ENCODE peak calls at places on chromosomes 2 and 18, in seven cellular contexts. One of them, this sample, is unnamed.

GRCh38 chr2:9247177-9247576 is 40.6 kb downstream of the ASAP2 start:
- DNase-seq in hepatic stellate cell: no peak
- DNase-seq in activated T-helper 9 cell treated with anti-CD3 and anti-CD28 coated beads, Interleukin-2, amount 50 U/mL, for 16 hours: no peak
- DNase-seq in GM10248: no peak
- DNase-seq in transverse colon: no peak
- DNase-seq in Calu3: no peak
- DNase-seq in naive thymus-derived CD4-positive, alpha-beta T cell: no peak
- DNase-seq in this sample: no peak

GRCh38 chr18:3411854-3412268 is 38.1 kb upstream of the TGIF1 start:
- DNase-seq in Calu3: peak
- DNase-seq in naive thymus-derived CD4-positive, alpha-beta T cell: peak
- DNase-seq in activated T-helper 9 cell treated with anti-CD3 and anti-CD28 coated beads, Interleukin-2, amount 50 U/mL, for 16 hours: peak
- DNase-seq in transverse colon: peak
- DNase-seq in hepatic stellate cell: peak
- DNase-seq in GM10248: no peak
- DNase-seq in this sample: no peak

GRCh38 chr2:136001147-136001546 is 15.7 kb upstream of the DARS1 start:
- DNase-seq in activated T-helper 9 cell treated with anti-CD3 and anti-CD28 coated beads, Interleukin-2, amount 50 U/mL, for 16 hours: no peak
- DNase-seq in hepatic stellate cell: no peak
- DNase-seq in naive thymus-derived CD4-positive, alpha-beta T cell: no peak
- DNase-seq in transverse colon: no peak
- DNase-seq in GM10248: no peak
- DNase-seq in Calu3: no peak
- DNase-seq in this sample: no peak

GRCh38 chr2:133296396-133296795 is 271.9 kb downstream of the NCKAP5 start:
- DNase-seq in hepatic stellate cell: no peak
- DNase-seq in Calu3: no peak
- DNase-seq in GM10248: no peak
- DNase-seq in activated T-helper 9 cell treated with anti-CD3 and anti-CD28 coated beads, Interleukin-2, amount 50 U/mL, for 16 hours: no peak
- DNase-seq in transverse colon: no peak
- DNase-seq in naive thymus-derived CD4-positive, alpha-beta T cell: no peak
- DNase-seq in this sample: no peak

GRCh38 chr2:217695033-217695520 is 307.7 kb downstream of the TNS1 start:
- DNase-seq in transverse colon: no peak
- DNase-seq in naive thymus-derived CD4-positive, alpha-beta T cell: no peak
- DNase-seq in Calu3: no peak
- DNase-seq in activated T-helper 9 cell treated with anti-CD3 and anti-CD28 coated beads, Interleukin-2, amount 50 U/mL, for 16 hours: no peak
- DNase-seq in GM10248: no peak
- DNase-seq in hepatic stellate cell: peak
- DNase-seq in this sample: no peak

GRCh38 chr18:10353791-10354190 is 100.6 kb upstream of the APCDD1 start:
- DNase-seq in transverse colon: no peak
- DNase-seq in naive thymus-derived CD4-positive, alpha-beta T cell: no peak
- DNase-seq in activated T-helper 9 cell treated with anti-CD3 and anti-CD28 coated beads, Interleukin-2, amount 50 U/mL, for 16 hours: no peak
- DNase-seq in GM10248: no peak
- DNase-seq in Calu3: no peak
- DNase-seq in hepatic stellate cell: peak
- DNase-seq in this sample: no peak

GRCh38 chr18:55461843-55462242 is 126.1 kb downstream of the TCF4 start:
- DNase-seq in GM10248: no peak
- DNase-seq in Calu3: no peak
- DNase-seq in activated T-helper 9 cell treated with anti-CD3 and anti-CD28 coated beads, Interleukin-2, amount 50 U/mL, for 16 hours: no peak
- DNase-seq in naive thymus-derived CD4-positive, alpha-beta T cell: no peak
- DNase-seq in transverse colon: no peak
- DNase-seq in hepatic stellate cell: no peak
- DNase-seq in this sample: no peak

GRCh38 chr2:223841436-223842180 is 4.2 kb upstream of the AP1S3 start:
- DNase-seq in hepatic stellate cell: no peak
- DNase-seq in Calu3: no peak
- DNase-seq in GM10248: no peak
- DNase-seq in naive thymus-derived CD4-positive, alpha-beta T cell: no peak
- DNase-seq in activated T-helper 9 cell treated with anti-CD3 and anti-CD28 coated beads, Interleukin-2, amount 50 U/mL, for 16 hours: no peak
- DNase-seq in transverse colon: no peak
- DNase-seq in this sample: no peak

GRCh38 chr18:59662008-59662701 is 35.1 kb downstream of the CCBE1 start:
- DNase-seq in naive thymus-derived CD4-positive, alpha-beta T cell: no peak
- DNase-seq in hepatic stellate cell: no peak
- DNase-seq in transverse colon: no peak
- DNase-seq in GM10248: no peak
- DNase-seq in Calu3: no peak
- DNase-seq in activated T-helper 9 cell treated with anti-CD3 and anti-CD28 coated beads, Interleukin-2, amount 50 U/mL, for 16 hours: no peak
- DNase-seq in this sample: no peak

GRCh38 chr2:88059979-88060906 is 4.7 kb upstream of the KRCC1 start:
- DNase-seq in naive thymus-derived CD4-positive, alpha-beta T cell: peak
- DNase-seq in activated T-helper 9 cell treated with anti-CD3 and anti-CD28 coated beads, Interleukin-2, amount 50 U/mL, for 16 hours: no peak
- DNase-seq in Calu3: no peak
- DNase-seq in GM10248: peak
- DNase-seq in hepatic stellate cell: peak
- DNase-seq in transverse colon: no peak
- DNase-seq in this sample: peak

GRCh38 chr2:54589038-54589339 is 132.9 kb downstream of the SPTBN1 start:
- DNase-seq in GM10248: no peak
- DNase-seq in activated T-helper 9 cell treated with anti-CD3 and anti-CD28 coated beads, Interleukin-2, amount 50 U/mL, for 16 hours: no peak
- DNase-seq in naive thymus-derived CD4-positive, alpha-beta T cell: no peak
- DNase-seq in transverse colon: no peak
- DNase-seq in hepatic stellate cell: no peak
- DNase-seq in Calu3: no peak
- DNase-seq in this sample: no peak

GRCh38 chr2:59627599-59627998 is 925.9 kb downstream of the BCL11A start:
- DNase-seq in hepatic stellate cell: no peak
- DNase-seq in naive thymus-derived CD4-positive, alpha-beta T cell: no peak
- DNase-seq in GM10248: no peak
- DNase-seq in transverse colon: no peak
- DNase-seq in Calu3: no peak
- DNase-seq in activated T-helper 9 cell treated with anti-CD3 and anti-CD28 coated beads, Interleukin-2, amount 50 U/mL, for 16 hours: no peak
- DNase-seq in this sample: no peak

GRCh38 chr2:115294999-115295398 is 852.6 kb downstream of the DPP10 start:
- DNase-seq in Calu3: no peak
- DNase-seq in GM10248: no peak
- DNase-seq in naive thymus-derived CD4-positive, alpha-beta T cell: no peak
- DNase-seq in hepatic stellate cell: no peak
- DNase-seq in activated T-helper 9 cell treated with anti-CD3 and anti-CD28 coated beads, Interleukin-2, amount 50 U/mL, for 16 hours: no peak
- DNase-seq in transverse colon: no peak
- DNase-seq in this sample: no peak

GRCh38 chr2:237465515-237466227 is 21.4 kb upstream of the MLPH start:
- DNase-seq in Calu3: no peak
- DNase-seq in GM10248: no peak
- DNase-seq in transverse colon: no peak
- DNase-seq in hepatic stellate cell: peak
- DNase-seq in naive thymus-derived CD4-positive, alpha-beta T cell: no peak
- DNase-seq in activated T-helper 9 cell treated with anti-CD3 and anti-CD28 coated beads, Interleukin-2, amount 50 U/mL, for 16 hours: no peak
- DNase-seq in this sample: no peak

GRCh38 chr2:105725388-105725787 is 19.3 kb upstream of the NCK2 start:
- DNase-seq in hepatic stellate cell: no peak
- DNase-seq in Calu3: no peak
- DNase-seq in naive thymus-derived CD4-positive, alpha-beta T cell: no peak
- DNase-seq in transverse colon: no peak
- DNase-seq in activated T-helper 9 cell treated with anti-CD3 and anti-CD28 coated beads, Interleukin-2, amount 50 U/mL, for 16 hours: no peak
- DNase-seq in GM10248: no peak
- DNase-seq in this sample: no peak

GRCh38 chr2:57218206-57218605 is 828.4 kb upstream of the VRK2 start:
- DNase-seq in activated T-helper 9 cell treated with anti-CD3 and anti-CD28 coated beads, Interleukin-2, amount 50 U/mL, for 16 hours: no peak
- DNase-seq in GM10248: no peak
- DNase-seq in Calu3: no peak
- DNase-seq in transverse colon: no peak
- DNase-seq in naive thymus-derived CD4-positive, alpha-beta T cell: no peak
- DNase-seq in hepatic stellate cell: no peak
- DNase-seq in this sample: no peak

GRCh38 chr2:54224997-54225396 is 31.0 kb downstream of the TSPYL6 start:
- DNase-seq in activated T-helper 9 cell treated with anti-CD3 and anti-CD28 coated beads, Interleukin-2, amount 50 U/mL, for 16 hours: no peak
- DNase-seq in naive thymus-derived CD4-positive, alpha-beta T cell: no peak
- DNase-seq in GM10248: no peak
- DNase-seq in transverse colon: no peak
- DNase-seq in Calu3: no peak
- DNase-seq in hepatic stellate cell: no peak
- DNase-seq in this sample: no peak

GRCh38 chr18:33369711-33370449 is 70.6 kb downstream of the CCDC178 start:
- DNase-seq in transverse colon: no peak
- DNase-seq in hepatic stellate cell: no peak
- DNase-seq in activated T-helper 9 cell treated with anti-CD3 and anti-CD28 coated beads, Interleukin-2, amount 50 U/mL, for 16 hours: no peak
- DNase-seq in GM10248: no peak
- DNase-seq in Calu3: no peak
- DNase-seq in naive thymus-derived CD4-positive, alpha-beta T cell: no peak
- DNase-seq in this sample: no peak

GRCh38 chr2:241636983-241637232 is at the start of gene THAP4:
- DNase-seq in naive thymus-derived CD4-positive, alpha-beta T cell: no peak
- DNase-seq in GM10248: peak
- DNase-seq in hepatic stellate cell: peak
- DNase-seq in Calu3: peak
- DNase-seq in transverse colon: peak
- DNase-seq in activated T-helper 9 cell treated with anti-CD3 and anti-CD28 coated beads, Interleukin-2, amount 50 U/mL, for 16 hours: no peak
- DNase-seq in this sample: no peak

GRCh38 chr2:239106314-239106908 is 258.5 kb downstream of the TWIST2 start:
- DNase-seq in naive thymus-derived CD4-positive, alpha-beta T cell: no peak
- DNase-seq in activated T-helper 9 cell treated with anti-CD3 and anti-CD28 coated beads, Interleukin-2, amount 50 U/mL, for 16 hours: no peak
- DNase-seq in GM10248: peak
- DNase-seq in transverse colon: peak
- DNase-seq in hepatic stellate cell: peak
- DNase-seq in Calu3: peak
- DNase-seq in this sample: peak

GRCh38 chr2:149365826-149366583 is 35.6 kb downstream of the LYPD6 start:
- DNase-seq in hepatic stellate cell: no peak
- DNase-seq in transverse colon: no peak
- DNase-seq in naive thymus-derived CD4-positive, alpha-beta T cell: no peak
- DNase-seq in Calu3: peak
- DNase-seq in activated T-helper 9 cell treated with anti-CD3 and anti-CD28 coated beads, Interleukin-2, amount 50 U/mL, for 16 hours: no peak
- DNase-seq in GM10248: no peak
- DNase-seq in this sample: peak

GRCh38 chr2:38835015-38835601 is 40.6 kb downstream of the DHX57 start:
- DNase-seq in hepatic stellate cell: no peak
- DNase-seq in GM10248: no peak
- DNase-seq in activated T-helper 9 cell treated with anti-CD3 and anti-CD28 coated beads, Interleukin-2, amount 50 U/mL, for 16 hours: no peak
- DNase-seq in Calu3: peak
- DNase-seq in naive thymus-derived CD4-positive, alpha-beta T cell: no peak
- DNase-seq in transverse colon: no peak
- DNase-seq in this sample: peak

GRCh38 chr2:100365434-100365833 is 43.1 kb upstream of the LONRF2 start:
- DNase-seq in hepatic stellate cell: no peak
- DNase-seq in naive thymus-derived CD4-positive, alpha-beta T cell: no peak
- DNase-seq in GM10248: no peak
- DNase-seq in Calu3: peak
- DNase-seq in transverse colon: no peak
- DNase-seq in activated T-helper 9 cell treated with anti-CD3 and anti-CD28 coated beads, Interleukin-2, amount 50 U/mL, for 16 hours: no peak
- DNase-seq in this sample: peak

GRCh38 chr2:44833123-44834069 is 108.1 kb upstream of the SIX3 start:
- DNase-seq in hepatic stellate cell: no peak
- DNase-seq in GM10248: no peak
- DNase-seq in transverse colon: no peak
- DNase-seq in activated T-helper 9 cell treated with anti-CD3 and anti-CD28 coated beads, Interleukin-2, amount 50 U/mL, for 16 hours: no peak
- DNase-seq in Calu3: no peak
- DNase-seq in naive thymus-derived CD4-positive, alpha-beta T cell: no peak
- DNase-seq in this sample: no peak

GRCh38 chr18:58645398-58645797 is 16.5 kb upstream of the ALPK2 start:
- DNase-seq in naive thymus-derived CD4-positive, alpha-beta T cell: no peak
- DNase-seq in GM10248: no peak
- DNase-seq in hepatic stellate cell: no peak
- DNase-seq in transverse colon: no peak
- DNase-seq in activated T-helper 9 cell treated with anti-CD3 and anti-CD28 coated beads, Interleukin-2, amount 50 U/mL, for 16 hours: no peak
- DNase-seq in Calu3: no peak
- DNase-seq in this sample: no peak

GRCh38 chr18:23528580-23529472 is 25.5 kb downstream of the RMC1 start:
- DNase-seq in activated T-helper 9 cell treated with anti-CD3 and anti-CD28 coated beads, Interleukin-2, amount 50 U/mL, for 16 hours: no peak
- DNase-seq in naive thymus-derived CD4-positive, alpha-beta T cell: no peak
- DNase-seq in transverse colon: peak
- DNase-seq in GM10248: no peak
- DNase-seq in Calu3: no peak
- DNase-seq in hepatic stellate cell: no peak
- DNase-seq in this sample: no peak

GRCh38 chr2:196725218-196725617 is 74.3 kb downstream of the GTF3C3 start:
- DNase-seq in hepatic stellate cell: no peak
- DNase-seq in activated T-helper 9 cell treated with anti-CD3 and anti-CD28 coated beads, Interleukin-2, amount 50 U/mL, for 16 hours: no peak
- DNase-seq in Calu3: no peak
- DNase-seq in transverse colon: no peak
- DNase-seq in GM10248: no peak
- DNase-seq in naive thymus-derived CD4-positive, alpha-beta T cell: no peak
- DNase-seq in this sample: no peak

GRCh38 chr2:18299423-18300212 is 260.8 kb downstream of the RDH14 start:
- DNase-seq in transverse colon: no peak
- DNase-seq in naive thymus-derived CD4-positive, alpha-beta T cell: no peak
- DNase-seq in Calu3: peak
- DNase-seq in activated T-helper 9 cell treated with anti-CD3 and anti-CD28 coated beads, Interleukin-2, amount 50 U/mL, for 16 hours: no peak
- DNase-seq in hepatic stellate cell: peak
- DNase-seq in GM10248: no peak
- DNase-seq in this sample: peak

GRCh38 chr2:28354920-28355520 is 37.6 kb upstream of the FOSL2 start:
- DNase-seq in transverse colon: no peak
- DNase-seq in activated T-helper 9 cell treated with anti-CD3 and anti-CD28 coated beads, Interleukin-2, amount 50 U/mL, for 16 hours: no peak
- DNase-seq in hepatic stellate cell: no peak
- DNase-seq in GM10248: no peak
- DNase-seq in naive thymus-derived CD4-positive, alpha-beta T cell: no peak
- DNase-seq in Calu3: no peak
- DNase-seq in this sample: no peak